ENCODE peak calls at places on chromosomes 12 and 14, in nine cellular contexts. X is IMR-90; N is aorta; A is neuronal stem cell; D is mesenchymal stem cell; T is A673; H is CD8-positive, alpha-beta T cell; O is mammary epithelial cell; L is right cardiac atrium. W is an unnamed sample. For H3K4me1, the result is how much of the 10 kb centered on the place peaks cover.

GRCh38 chr14:74400328-74400727 is 25.7 kb downstream of the SYNDIG1L start:
- DNase-seq in D (peak), O (no peak), H (no peak), N (no peak), A (no peak), X (no peak), T (peak), L (no peak), W (no peak)

GRCh38 chr14:102575479-102576428 is 16.7 kb upstream of the RCOR1 start:
- DNase-seq in N (no peak), T (peak), A (no peak), X (no peak), O (no peak), L (peak), H (no peak), D (no peak), W (no peak)

GRCh38 chr14:73231874-73232851 is 5.1 kb upstream of the PAPLN start:
- DNase-seq in A (no peak), O (no peak), T (no peak), L (no peak), D (peak), N (no peak), X (no peak), H (no peak), W (no peak)

GRCh38 chr14:82655770-82656169 is 1122.1 kb upstream of the SEL1L start:
- DNase-seq in X (no peak), L (no peak), N (no peak), H (no peak), D (no peak), O (no peak), T (no peak), A (no peak), W (no peak)

GRCh38 chr12:108560321-108560721 is 652 bp downstream of the SART3 start:
- DNase-seq in T (no peak), A (no peak), N (no peak), H (no peak), L (no peak), O (peak), X (peak), D (peak), W (no peak)

GRCh38 chr12:40892528-40892927 is 200.3 kb downstream of the CNTN1 start:
- DNase-seq in H (no peak), T (no peak), X (no peak), N (no peak), A (no peak), D (no peak), O (peak), L (no peak), W (no peak)

GRCh38 chr12:57687862-57688261 is 6.1 kb upstream of the OS9 start:
- DNase-seq in H (no peak), T (no peak), O (no peak), X (no peak), A (no peak), L (no peak), N (no peak), D (no peak), W (no peak)

GRCh38 chr12:75725505-75726120 is 214.2 kb upstream of the KRR1 start:
- DNase-seq in T (peak), X (peak), O (peak), A (no peak), N (no peak), H (no peak), D (peak), L (no peak), W (no peak)

GRCh38 chr12:71746983-71747611 is 7.6 kb upstream of the RAB21 start:
- DNase-seq in H (peak), T (peak), N (no peak), A (no peak), O (peak), D (peak), L (no peak), X (peak), W (no peak)

GRCh38 chr14:67883717-67884116 is 64.1 kb downstream of the RAD51B start:
- DNase-seq in N (no peak), O (no peak), X (peak), T (peak), L (no peak), A (no peak), H (no peak), D (peak), W (no peak)

GRCh38 chr12:123799227-123799626 is 37.1 kb downstream of the DNAH10 start:
- DNase-seq in T (no peak), D (no peak), H (no peak), X (no peak), N (no peak), L (no peak), O (no peak), A (no peak), W (no peak)

GRCh38 chr14:65206448-65207096 is 104.3 kb upstream of the MAX start:
- DNase-seq in X (peak), D (peak), N (no peak), O (peak), L (no peak), A (no peak), T (no peak), H (no peak), W (no peak)

GRCh38 chr12:32163596-32163995 is 56.9 kb downstream of the BICD1 start:
- DNase-seq in O (no peak), A (no peak), N (no peak), H (no peak), D (no peak), T (no peak), L (no peak), X (peak), W (no peak)

GRCh38 chr12:1544991-1545700 is 49.2 kb downstream of the FBXL14 start:
- DNase-seq in L (peak), N (peak), O (no peak), T (peak), A (no peak), D (peak), H (no peak), X (peak), W (no peak)

GRCh38 chr14:50677527-50678063 is 9.5 kb upstream of the SAV1 start:
- DNase-seq in A (no peak), T (no peak), H (no peak), N (no peak), X (peak), O (peak), D (peak), L (no peak), W (no peak)

GRCh38 chr14:53124778-53125177 is 28.3 kb downstream of the DDHD1 start:
- DNase-seq in D (no peak), L (no peak), A (no peak), X (no peak), T (no peak), O (no peak), H (no peak), N (no peak), W (no peak)

GRCh38 chr14:24070285-24071143 is 848 bp upstream of the CPNE6 start:
- DNase-seq in O (no peak), T (no peak), D (no peak), H (no peak), N (no peak), A (no peak), X (no peak), L (no peak), W (no peak)

GRCh38 chr12:104535383-104535782 is 78.6 kb downstream of the CHST11 start:
- DNase-seq in L (no peak), D (no peak), A (no peak), O (no peak), N (no peak), T (no peak), H (no peak), X (peak), W (no peak)

GRCh38 chr12:90909069-90909676 is 45.8 kb downstream of the CCER1 start:
- DNase-seq in O (peak), X (peak), H (no peak), A (peak), N (no peak), T (peak), D (peak), L (no peak), W (no peak)

GRCh38 chr12:112087851-112088250 is 20.7 kb downstream of the NAA25 start:
- DNase-seq in T (no peak), H (no peak), A (no peak), X (peak), L (no peak), O (no peak), D (no peak), N (no peak), W (no peak)

GRCh38 chr14:52692248-52692962 is 3.0 kb downstream of the ERO1A start:
- DNase-seq in X (peak), H (no peak), T (no peak), O (no peak), D (peak), N (no peak), L (no peak), A (no peak), W (no peak)

GRCh38 chr14:54387328-54387727 is 9.5 kb upstream of the CDKN3 start:
- DNase-seq in T (no peak), O (no peak), N (no peak), A (no peak), H (no peak), L (no peak), X (no peak), D (no peak), W (no peak)

GRCh38 chr12:40107803-40108620 is 2.1 kb upstream of the SLC2A13 start:
- DNase-seq in X (no peak), A (no peak), N (no peak), O (peak), D (no peak), T (no peak), L (peak), H (no peak), W (no peak)

GRCh38 chr14:53871947-53872346 is 84.7 kb downstream of the BMP4 start:
- DNase-seq in H (no peak), L (no peak), X (no peak), N (no peak), A (no peak), O (no peak), D (no peak), T (no peak), W (no peak)

GRCh38 chr12:76611533-76611932 is 52.0 kb upstream of the OSBPL8 start:
- DNase-seq in L (no peak), T (no peak), A (no peak), D (peak), X (peak), N (no peak), H (no peak), O (peak), W (no peak)

GRCh38 chr12:106304797-106305196 is 2.3 kb downstream of the TCP11L2 start:
- DNase-seq in A (no peak), O (no peak), H (no peak), D (no peak), L (no peak), T (no peak), N (no peak), X (no peak), W (no peak)
- H3K4me1 ChIP-seq in A (under half), O (under half), H (under half), D (under half), L (under half), T (under half), N (under half), X (under half), W (under half)

DNA sequence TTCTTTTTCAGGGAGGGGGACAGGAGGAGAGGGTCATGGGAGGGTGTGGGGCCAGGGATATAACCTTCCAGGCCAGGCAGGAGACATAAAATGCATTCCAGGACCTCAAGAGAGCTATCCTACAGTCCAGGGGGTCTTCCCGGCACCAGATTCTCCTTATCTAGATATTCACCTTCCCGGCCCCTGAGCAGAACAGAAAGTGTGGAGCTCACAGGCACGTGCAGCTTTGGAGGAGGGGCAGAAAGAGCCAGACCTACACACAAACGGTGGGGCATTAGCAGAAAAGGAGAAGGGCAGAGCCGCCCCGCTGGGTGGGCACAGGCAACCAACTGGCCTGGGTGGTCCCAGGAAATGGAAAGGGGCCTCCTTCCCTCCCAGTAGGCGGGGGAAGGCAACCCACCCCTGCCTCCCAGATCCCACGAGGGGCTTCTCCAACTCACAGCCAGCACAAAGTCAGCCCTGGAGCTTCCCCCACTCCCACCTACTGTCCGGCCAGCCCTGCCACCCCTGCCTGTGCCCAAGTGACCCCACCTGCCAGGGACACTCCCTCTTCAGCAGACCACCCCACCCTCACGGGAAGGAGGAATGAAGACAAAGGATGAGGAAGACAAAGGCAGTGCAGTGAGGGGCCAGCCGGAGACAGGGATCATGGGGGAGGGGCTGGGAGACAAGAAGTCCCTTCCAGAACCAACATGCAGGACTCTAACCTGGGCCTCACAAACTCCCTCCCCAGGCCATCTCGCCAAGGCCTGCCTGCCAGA is 33.3 kb downstream of the CCDC85C start:
- DNase-seq in T (no peak), H (no peak), L (peak), O (no peak), X (no peak), N (no peak), D (no peak), A (no peak), W (no peak)
- H3K4me1 ChIP-seq in T (under half), H (under half), L (under half), O (under half), X (under half), N (under half), D (half or more), A (half or more), W (half or more)

GRCh38 chr12:53048033-53048779 is 1.7 kb upstream of the TNS2 start:
- DNase-seq in O (no peak), T (peak), H (no peak), L (peak), N (peak), A (no peak), D (peak), X (no peak), W (peak)
- H3K4me1 ChIP-seq in O (half or more), T (under half), H (under half), L (under half), N (under half), A (under half), D (half or more), X (under half), W (half or more)

GRCh38 chr12:95481072-95481471 is 7.1 kb downstream of the METAP2 start:
- DNase-seq in L (no peak), A (no peak), N (no peak), D (no peak), T (no peak), H (no peak), O (no peak), X (no peak), W (no peak)
- H3K4me1 ChIP-seq in L (under half), A (under half), N (under half), D (under half), T (under half), H (under half), O (under half), X (under half), W (under half)

W was measured in kidney.